ENCODE peak calls at places on chromosome 17, in nine cellular contexts. One of them, this sample, is unnamed.

GRCh38 chr17:35766903-35767510 is 6.3 kb downstream of the C17orf50 start:
- DNase-seq in activated T-helper 1 cell treated with anti-CD3 and anti-CD28 coated beads, Interleukin-12 subunit alpha, Interleukin-12 subunit beta, Interleukin-2, Interleukin-4 antibody, amounts not matched to agents 30 ng/mL and 10 ng/mL and 1 ng/mL, durations not matched to agents 14 hours and 24 hours and 36 hours: no peak
- DNase-seq in M059J: peak; percentile 54
- DNase-seq in hypothalamus: no peak
- DNase-seq in transverse colon: no peak
- DNase-seq in GM23248: peak; percentile 75
- DNase-seq in fibroblast of lung: no peak
- DNase-seq in mucosa of descending colon: no peak
- DNase-seq in stimulated activated CD4-positive, alpha-beta T cell treated with anti-CD3 and anti-CD28 coated beads, Interleukin-15, amount 100 ng/mL, for 1 hour: no peak
- DNase-seq in this sample: peak; percentile 44

GRCh38 chr17:40467281-40467867 is 24.1 kb downstream of the IGFBP4 start:
- DNase-seq in activated T-helper 1 cell treated with anti-CD3 and anti-CD28 coated beads, Interleukin-12 subunit alpha, Interleukin-12 subunit beta, Interleukin-2, Interleukin-4 antibody, amounts not matched to agents 30 ng/mL and 10 ng/mL and 1 ng/mL, durations not matched to agents 14 hours and 24 hours and 36 hours: no peak
- DNase-seq in M059J: no peak
- DNase-seq in hypothalamus: no peak
- DNase-seq in transverse colon: no peak
- DNase-seq in GM23248: no peak
- DNase-seq in fibroblast of lung: no peak
- DNase-seq in mucosa of descending colon: no peak
- DNase-seq in stimulated activated CD4-positive, alpha-beta T cell treated with anti-CD3 and anti-CD28 coated beads, Interleukin-15, amount 100 ng/mL, for 1 hour: no peak
- DNase-seq in this sample: no peak

GRCh38 chr17:76078859-76079576 is at the start of gene ZACN:
- DNase-seq in activated T-helper 1 cell treated with anti-CD3 and anti-CD28 coated beads, Interleukin-12 subunit alpha, Interleukin-12 subunit beta, Interleukin-2, Interleukin-4 antibody, amounts not matched to agents 30 ng/mL and 10 ng/mL and 1 ng/mL, durations not matched to agents 14 hours and 24 hours and 36 hours: no peak
- DNase-seq in M059J: no peak
- DNase-seq in hypothalamus: no peak
- DNase-seq in transverse colon: no peak
- DNase-seq in GM23248: no peak
- DNase-seq in fibroblast of lung: no peak
- DNase-seq in mucosa of descending colon: no peak
- DNase-seq in stimulated activated CD4-positive, alpha-beta T cell treated with anti-CD3 and anti-CD28 coated beads, Interleukin-15, amount 100 ng/mL, for 1 hour: no peak
- DNase-seq in this sample: no peak

GRCh38 chr17:49471089-49471683 is 23.9 kb upstream of the NGFR start:
- DNase-seq in activated T-helper 1 cell treated with anti-CD3 and anti-CD28 coated beads, Interleukin-12 subunit alpha, Interleukin-12 subunit beta, Interleukin-2, Interleukin-4 antibody, amounts not matched to agents 30 ng/mL and 10 ng/mL and 1 ng/mL, durations not matched to agents 14 hours and 24 hours and 36 hours: no peak
- DNase-seq in M059J: no peak
- DNase-seq in hypothalamus: peak; percentile 12
- DNase-seq in transverse colon: no peak
- DNase-seq in GM23248: peak; percentile 61
- DNase-seq in fibroblast of lung: no peak
- DNase-seq in mucosa of descending colon: no peak
- DNase-seq in stimulated activated CD4-positive, alpha-beta T cell treated with anti-CD3 and anti-CD28 coated beads, Interleukin-15, amount 100 ng/mL, for 1 hour: no peak
- DNase-seq in this sample: no peak

GRCh38 chr17:43831633-43832032 is 1.3 kb downstream of the MPP3 start:
- DNase-seq in activated T-helper 1 cell treated with anti-CD3 and anti-CD28 coated beads, Interleukin-12 subunit alpha, Interleukin-12 subunit beta, Interleukin-2, Interleukin-4 antibody, amounts not matched to agents 30 ng/mL and 10 ng/mL and 1 ng/mL, durations not matched to agents 14 hours and 24 hours and 36 hours: no peak
- DNase-seq in M059J: no peak
- DNase-seq in hypothalamus: no peak
- DNase-seq in transverse colon: no peak
- DNase-seq in GM23248: no peak
- DNase-seq in fibroblast of lung: no peak
- DNase-seq in mucosa of descending colon: no peak
- DNase-seq in stimulated activated CD4-positive, alpha-beta T cell treated with anti-CD3 and anti-CD28 coated beads, Interleukin-15, amount 100 ng/mL, for 1 hour: no peak
- DNase-seq in this sample: no peak

GRCh38 chr17:76585649-76586593 is at the start of gene ST6GALNAC2:
- DNase-seq in activated T-helper 1 cell treated with anti-CD3 and anti-CD28 coated beads, Interleukin-12 subunit alpha, Interleukin-12 subunit beta, Interleukin-2, Interleukin-4 antibody, amounts not matched to agents 30 ng/mL and 10 ng/mL and 1 ng/mL, durations not matched to agents 14 hours and 24 hours and 36 hours: peak; percentile 14
- DNase-seq in M059J: peak; percentile 75
- DNase-seq in hypothalamus: no peak
- DNase-seq in transverse colon: peak; percentile 71
- DNase-seq in GM23248: peak; percentile 69
- DNase-seq in fibroblast of lung: peak; percentile 40
- DNase-seq in mucosa of descending colon: peak; percentile 76
- DNase-seq in stimulated activated CD4-positive, alpha-beta T cell treated with anti-CD3 and anti-CD28 coated beads, Interleukin-15, amount 100 ng/mL, for 1 hour: no peak
- DNase-seq in this sample: peak; percentile 94

GRCh38 chr17:77316651-77317050 is 175.9 kb downstream of the SEC14L1 start:
- DNase-seq in activated T-helper 1 cell treated with anti-CD3 and anti-CD28 coated beads, Interleukin-12 subunit alpha, Interleukin-12 subunit beta, Interleukin-2, Interleukin-4 antibody, amounts not matched to agents 30 ng/mL and 10 ng/mL and 1 ng/mL, durations not matched to agents 14 hours and 24 hours and 36 hours: no peak
- DNase-seq in M059J: no peak
- DNase-seq in hypothalamus: no peak
- DNase-seq in transverse colon: peak; percentile 4
- DNase-seq in GM23248: no peak
- DNase-seq in fibroblast of lung: no peak
- DNase-seq in mucosa of descending colon: no peak
- DNase-seq in stimulated activated CD4-positive, alpha-beta T cell treated with anti-CD3 and anti-CD28 coated beads, Interleukin-15, amount 100 ng/mL, for 1 hour: no peak
- DNase-seq in this sample: no peak

GRCh38 chr17:65634533-65634932 is 73.1 kb upstream of the AXIN2 start:
- DNase-seq in activated T-helper 1 cell treated with anti-CD3 and anti-CD28 coated beads, Interleukin-12 subunit alpha, Interleukin-12 subunit beta, Interleukin-2, Interleukin-4 antibody, amounts not matched to agents 30 ng/mL and 10 ng/mL and 1 ng/mL, durations not matched to agents 14 hours and 24 hours and 36 hours: no peak
- DNase-seq in M059J: no peak
- DNase-seq in hypothalamus: no peak
- DNase-seq in transverse colon: peak; percentile 49
- DNase-seq in GM23248: no peak
- DNase-seq in fibroblast of lung: no peak
- DNase-seq in mucosa of descending colon: peak; percentile 73
- DNase-seq in stimulated activated CD4-positive, alpha-beta T cell treated with anti-CD3 and anti-CD28 coated beads, Interleukin-15, amount 100 ng/mL, for 1 hour: no peak
- DNase-seq in this sample: no peak

GRCh38 chr17:65800655-65801054 is 239.2 kb upstream of the AXIN2 start:
- DNase-seq in activated T-helper 1 cell treated with anti-CD3 and anti-CD28 coated beads, Interleukin-12 subunit alpha, Interleukin-12 subunit beta, Interleukin-2, Interleukin-4 antibody, amounts not matched to agents 30 ng/mL and 10 ng/mL and 1 ng/mL, durations not matched to agents 14 hours and 24 hours and 36 hours: no peak
- DNase-seq in M059J: peak; percentile 12
- DNase-seq in hypothalamus: no peak
- DNase-seq in transverse colon: no peak
- DNase-seq in GM23248: no peak
- DNase-seq in fibroblast of lung: peak; percentile 29
- DNase-seq in mucosa of descending colon: no peak
- DNase-seq in stimulated activated CD4-positive, alpha-beta T cell treated with anti-CD3 and anti-CD28 coated beads, Interleukin-15, amount 100 ng/mL, for 1 hour: no peak
- DNase-seq in this sample: no peak

GRCh38 chr17:60145006-60145935 is 4.5 kb upstream of the CA4 start:
- DNase-seq in activated T-helper 1 cell treated with anti-CD3 and anti-CD28 coated beads, Interleukin-12 subunit alpha, Interleukin-12 subunit beta, Interleukin-2, Interleukin-4 antibody, amounts not matched to agents 30 ng/mL and 10 ng/mL and 1 ng/mL, durations not matched to agents 14 hours and 24 hours and 36 hours: no peak
- DNase-seq in M059J: no peak
- DNase-seq in hypothalamus: no peak
- DNase-seq in transverse colon: no peak
- DNase-seq in GM23248: peak; percentile 35
- DNase-seq in fibroblast of lung: no peak
- DNase-seq in mucosa of descending colon: no peak
- DNase-seq in stimulated activated CD4-positive, alpha-beta T cell treated with anti-CD3 and anti-CD28 coated beads, Interleukin-15, amount 100 ng/mL, for 1 hour: no peak
- DNase-seq in this sample: no peak

GRCh38 chr17:40035162-40035559 is 19.0 kb downstream of the MED24 start:
- DNase-seq in activated T-helper 1 cell treated with anti-CD3 and anti-CD28 coated beads, Interleukin-12 subunit alpha, Interleukin-12 subunit beta, Interleukin-2, Interleukin-4 antibody, amounts not matched to agents 30 ng/mL and 10 ng/mL and 1 ng/mL, durations not matched to agents 14 hours and 24 hours and 36 hours: no peak
- DNase-seq in M059J: no peak
- DNase-seq in hypothalamus: no peak
- DNase-seq in transverse colon: peak; percentile 64
- DNase-seq in GM23248: peak; percentile 65
- DNase-seq in fibroblast of lung: peak; percentile 25
- DNase-seq in mucosa of descending colon: no peak
- DNase-seq in stimulated activated CD4-positive, alpha-beta T cell treated with anti-CD3 and anti-CD28 coated beads, Interleukin-15, amount 100 ng/mL, for 1 hour: no peak
- DNase-seq in this sample: no peak

GRCh38 chr17:39672522-39673334 is 4.5 kb downstream of the PNMT start:
- DNase-seq in activated T-helper 1 cell treated with anti-CD3 and anti-CD28 coated beads, Interleukin-12 subunit alpha, Interleukin-12 subunit beta, Interleukin-2, Interleukin-4 antibody, amounts not matched to agents 30 ng/mL and 10 ng/mL and 1 ng/mL, durations not matched to agents 14 hours and 24 hours and 36 hours: no peak
- DNase-seq in M059J: no peak
- DNase-seq in hypothalamus: no peak
- DNase-seq in transverse colon: no peak
- DNase-seq in GM23248: no peak
- DNase-seq in fibroblast of lung: no peak
- DNase-seq in mucosa of descending colon: peak; percentile 13
- DNase-seq in stimulated activated CD4-positive, alpha-beta T cell treated with anti-CD3 and anti-CD28 coated beads, Interleukin-15, amount 100 ng/mL, for 1 hour: no peak
- DNase-seq in this sample: no peak

GRCh38 chr17:37478187-37478586 is 11.5 kb upstream of the DUSP14 start:
- DNase-seq in activated T-helper 1 cell treated with anti-CD3 and anti-CD28 coated beads, Interleukin-12 subunit alpha, Interleukin-12 subunit beta, Interleukin-2, Interleukin-4 antibody, amounts not matched to agents 30 ng/mL and 10 ng/mL and 1 ng/mL, durations not matched to agents 14 hours and 24 hours and 36 hours: no peak
- DNase-seq in M059J: peak; percentile 6
- DNase-seq in hypothalamus: no peak
- DNase-seq in transverse colon: no peak
- DNase-seq in GM23248: peak; percentile 90
- DNase-seq in fibroblast of lung: no peak
- DNase-seq in mucosa of descending colon: peak; percentile 8
- DNase-seq in stimulated activated CD4-positive, alpha-beta T cell treated with anti-CD3 and anti-CD28 coated beads, Interleukin-15, amount 100 ng/mL, for 1 hour: no peak
- DNase-seq in this sample: no peak

GRCh38 chr17:79098282-79098867 is 23.8 kb downstream of the ENGASE start:
- DNase-seq in activated T-helper 1 cell treated with anti-CD3 and anti-CD28 coated beads, Interleukin-12 subunit alpha, Interleukin-12 subunit beta, Interleukin-2, Interleukin-4 antibody, amounts not matched to agents 30 ng/mL and 10 ng/mL and 1 ng/mL, durations not matched to agents 14 hours and 24 hours and 36 hours: no peak
- DNase-seq in M059J: no peak
- DNase-seq in hypothalamus: no peak
- DNase-seq in transverse colon: no peak
- DNase-seq in GM23248: no peak
- DNase-seq in fibroblast of lung: no peak
- DNase-seq in mucosa of descending colon: no peak
- DNase-seq in stimulated activated CD4-positive, alpha-beta T cell treated with anti-CD3 and anti-CD28 coated beads, Interleukin-15, amount 100 ng/mL, for 1 hour: no peak
- DNase-seq in this sample: no peak

GRCh38 chr17:83080641-83081560 is 1.5 kb downstream of the METRNL start:
- DNase-seq in activated T-helper 1 cell treated with anti-CD3 and anti-CD28 coated beads, Interleukin-12 subunit alpha, Interleukin-12 subunit beta, Interleukin-2, Interleukin-4 antibody, amounts not matched to agents 30 ng/mL and 10 ng/mL and 1 ng/mL, durations not matched to agents 14 hours and 24 hours and 36 hours: peak; percentile 32
- DNase-seq in M059J: no peak
- DNase-seq in hypothalamus: peak; percentile 20
- DNase-seq in transverse colon: peak; percentile 52
- DNase-seq in GM23248: peak; percentile 75
- DNase-seq in fibroblast of lung: peak; percentile 47
- DNase-seq in mucosa of descending colon: peak; percentile 51
- DNase-seq in stimulated activated CD4-positive, alpha-beta T cell treated with anti-CD3 and anti-CD28 coated beads, Interleukin-15, amount 100 ng/mL, for 1 hour: no peak
- DNase-seq in this sample: no peak

GRCh38 chr17:8829036-8829941 is 30.1 kb upstream of the MFSD6L start:
- DNase-seq in activated T-helper 1 cell treated with anti-CD3 and anti-CD28 coated beads, Interleukin-12 subunit alpha, Interleukin-12 subunit beta, Interleukin-2, Interleukin-4 antibody, amounts not matched to agents 30 ng/mL and 10 ng/mL and 1 ng/mL, durations not matched to agents 14 hours and 24 hours and 36 hours: no peak
- DNase-seq in M059J: no peak
- DNase-seq in hypothalamus: no peak
- DNase-seq in transverse colon: no peak
- DNase-seq in GM23248: no peak
- DNase-seq in fibroblast of lung: no peak
- DNase-seq in mucosa of descending colon: no peak
- DNase-seq in stimulated activated CD4-positive, alpha-beta T cell treated with anti-CD3 and anti-CD28 coated beads, Interleukin-15, amount 100 ng/mL, for 1 hour: no peak
- DNase-seq in this sample: no peak

GRCh38 chr17:27242951-27243350 is 51.0 kb upstream of the WSB1 start:
- DNase-seq in activated T-helper 1 cell treated with anti-CD3 and anti-CD28 coated beads, Interleukin-12 subunit alpha, Interleukin-12 subunit beta, Interleukin-2, Interleukin-4 antibody, amounts not matched to agents 30 ng/mL and 10 ng/mL and 1 ng/mL, durations not matched to agents 14 hours and 24 hours and 36 hours: no peak
- DNase-seq in M059J: no peak
- DNase-seq in hypothalamus: no peak
- DNase-seq in transverse colon: no peak
- DNase-seq in GM23248: no peak
- DNase-seq in fibroblast of lung: no peak
- DNase-seq in mucosa of descending colon: no peak
- DNase-seq in stimulated activated CD4-positive, alpha-beta T cell treated with anti-CD3 and anti-CD28 coated beads, Interleukin-15, amount 100 ng/mL, for 1 hour: no peak
- DNase-seq in this sample: no peak

GRCh38 chr17:42526031-42526444 is 10.0 kb upstream of the NAGLU start:
- DNase-seq in activated T-helper 1 cell treated with anti-CD3 and anti-CD28 coated beads, Interleukin-12 subunit alpha, Interleukin-12 subunit beta, Interleukin-2, Interleukin-4 antibody, amounts not matched to agents 30 ng/mL and 10 ng/mL and 1 ng/mL, durations not matched to agents 14 hours and 24 hours and 36 hours: no peak
- DNase-seq in M059J: peak; percentile 84
- DNase-seq in hypothalamus: no peak
- DNase-seq in transverse colon: peak; percentile 49
- DNase-seq in GM23248: peak; percentile 66
- DNase-seq in fibroblast of lung: peak; percentile 77
- DNase-seq in mucosa of descending colon: peak; percentile 63
- DNase-seq in stimulated activated CD4-positive, alpha-beta T cell treated with anti-CD3 and anti-CD28 coated beads, Interleukin-15, amount 100 ng/mL, for 1 hour: no peak
- DNase-seq in this sample: no peak

This sample was measured in PC-9.